ENCODE peak calls at places on chromosomes 6 and 20, in five cellular contexts. O is CD4-positive, alpha-beta T cell; I is cardiac fibroblast; L is ovary; M is neural progenitor cell. Z is an unnamed sample.

GRCh38 chr6:2877960-2878359 is 25.1 kb downstream of the SERPINB9 start:
- DNase-seq in L (no peak), I (no peak), M (no peak), O (no peak), Z (no peak)

GRCh38 chr6:16630035-16630643 is 131.1 kb downstream of the ATXN1 start:
- DNase-seq in M (no peak), L (no peak), I (no peak), O (no peak), Z (no peak)

GRCh38 chr6:22043284-22043962 is 253.4 kb downstream of the PRL start:
- DNase-seq in L (no peak), I (peak; percentile 72), M (no peak), O (no peak), Z (no peak)

GRCh38 chr6:42136508-42137191 is 5.8 kb downstream of the C6orf132 start:
- DNase-seq in O (no peak), L (no peak), M (peak; percentile 90), I (peak; percentile 41), Z (peak; percentile 30)

GRCh38 chr20:584375-585301 is 25.5 kb downstream of the TCF15 start:
- DNase-seq in L (no peak), M (no peak), I (no peak), O (no peak), Z (no peak)

GRCh38 chr20:49320460-49320859 is 42.6 kb upstream of the ZNFX1 start:
- DNase-seq in M (peak; percentile 74), I (peak; percentile 75), L (no peak), O (no peak), Z (peak; percentile 46)

GRCh38 chr6:82362868-82363267 is 749 bp upstream of the TPBG start:
- DNase-seq in L (no peak), I (peak; percentile 81), M (peak; percentile 76), O (no peak), Z (no peak)

GRCh38 chr20:5918856-5919633 is 31.3 kb downstream of the TRMT6 start:
- DNase-seq in I (peak; percentile 67), O (no peak), M (no peak), L (no peak), Z (no peak)

GRCh38 chr20:582204-582603 is 27.9 kb downstream of the TCF15 start:
- DNase-seq in M (no peak), I (no peak), O (no peak), L (no peak), Z (no peak)

GRCh38 chr6:47145212-47145611 is 103.1 kb upstream of the ADGRF1 start:
- DNase-seq in I (peak; percentile 43), O (no peak), M (no peak), L (no peak), Z (no peak)

GRCh38 chr6:43170452-43171283 is at the start of gene SRF:
- DNase-seq in M (peak; percentile 100), L (peak; percentile 100), I (peak; percentile 100), O (peak; percentile 97), Z (peak; percentile 99)
- TF ChIP-seq CTCF in M (no peak), L (peak; percentile 40), I (no peak), O (peak; percentile 24), Z (no peak)

DNA sequence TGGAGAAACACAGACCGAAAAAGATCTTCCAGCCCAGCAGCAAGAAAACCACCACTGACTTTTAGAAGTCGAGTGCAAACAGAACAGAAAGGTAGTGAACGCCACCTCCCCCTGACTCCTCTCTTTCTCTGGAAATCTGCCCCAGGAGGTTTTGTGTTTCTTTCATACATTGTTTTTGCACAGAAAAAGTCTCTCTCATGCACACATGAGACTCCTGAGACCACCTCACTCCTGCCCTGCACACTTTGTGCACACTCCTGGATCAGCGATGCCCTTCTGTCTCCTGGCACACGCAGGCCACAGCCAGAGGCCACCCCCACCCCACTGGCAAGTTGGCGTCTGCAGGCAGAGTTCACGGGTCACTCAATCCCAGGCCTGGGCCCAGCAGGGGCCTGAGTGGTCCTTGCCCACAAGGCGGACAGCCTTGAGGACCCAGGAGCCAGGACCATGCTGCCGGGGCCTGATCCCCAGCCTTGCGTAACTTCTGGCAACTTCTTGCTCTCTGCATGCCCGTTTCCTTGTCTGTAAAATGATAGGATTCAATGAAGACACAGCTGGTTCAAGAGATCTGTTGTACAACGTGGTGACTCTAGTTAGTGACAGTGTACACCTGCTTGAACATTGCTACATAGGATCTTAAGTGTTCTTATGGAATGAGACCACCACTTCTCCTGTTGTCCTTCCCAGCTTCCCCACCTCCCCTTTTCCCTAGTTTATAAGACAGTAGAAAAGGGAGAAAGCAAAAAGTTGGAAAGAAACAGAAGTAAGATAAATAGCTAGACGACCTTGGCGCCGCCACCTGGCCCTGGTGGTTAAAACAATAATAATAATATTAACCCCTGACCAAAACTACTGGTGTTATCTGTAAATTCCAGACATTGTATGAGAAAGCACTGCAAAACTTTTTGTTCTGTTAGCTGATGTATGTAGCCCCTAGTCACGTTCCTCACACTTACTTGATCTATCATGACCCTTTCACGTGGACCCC is 30.2 kb upstream of the CST7 start:
- DNase-seq in L (no peak), I (no peak), M (no peak), O (no peak), Z (no peak)
- TF ChIP-seq CTCF in L (no peak), I (no peak), M (no peak), O (no peak), Z (no peak)

GRCh38 chr6:84979541-84979940 is 215.1 kb upstream of the TBX18 start:
- DNase-seq in I (peak; percentile 82), L (no peak), M (no peak), O (no peak), Z (no peak)
- TF ChIP-seq CTCF in I (no peak), L (no peak), M (no peak), O (no peak), Z (no peak)

DNA sequence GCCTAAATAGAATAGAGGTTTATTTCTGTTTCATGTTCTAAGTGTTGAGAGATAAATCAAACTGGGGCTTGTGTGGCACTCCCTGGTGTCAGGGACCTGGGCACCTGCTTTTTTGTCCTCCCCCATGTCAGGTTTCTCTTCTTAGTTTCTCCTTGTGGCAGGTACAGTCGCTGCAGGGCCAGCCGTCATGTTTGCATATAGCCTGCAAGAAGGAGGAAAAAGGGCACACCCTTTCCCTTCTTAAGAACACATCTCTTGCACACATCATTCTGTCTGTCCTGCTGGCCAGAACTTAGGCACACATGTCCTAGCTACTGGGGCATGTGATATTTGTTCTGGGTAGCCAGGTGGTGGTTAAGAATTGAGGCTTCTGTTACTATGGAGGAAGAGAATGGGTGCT is 27.9 kb downstream of the CDC5L start:
- DNase-seq in M (no peak), L (no peak), I (no peak), O (no peak), Z (no peak)
- TF ChIP-seq CTCF in M (no peak), L (no peak), I (no peak), O (no peak), Z (no peak)

GRCh38 chr20:45890997-45891983 is at the start of the genes CTSA and NEURL2:
- DNase-seq in O (peak; percentile 64), I (peak; percentile 96), M (peak; percentile 87), L (peak; percentile 96), Z (peak; percentile 79)

GRCh38 chr20:45888681-45889080 is 1.3 kb upstream of the SPATA25 start:
- DNase-seq in M (no peak), L (no peak), O (no peak), I (no peak), Z (no peak)

GRCh38 chr20:45892049-45892816 is 1.1 kb downstream of the CTSA start:
- DNase-seq in I (peak; percentile 49), O (no peak), L (no peak), M (peak; percentile 24), Z (no peak)

GRCh38 chr20:45892828-45893500 is 1.8 kb downstream of the CTSA start:
- DNase-seq in I (no peak), M (no peak), L (no peak), O (no peak), Z (no peak)

DNA sequence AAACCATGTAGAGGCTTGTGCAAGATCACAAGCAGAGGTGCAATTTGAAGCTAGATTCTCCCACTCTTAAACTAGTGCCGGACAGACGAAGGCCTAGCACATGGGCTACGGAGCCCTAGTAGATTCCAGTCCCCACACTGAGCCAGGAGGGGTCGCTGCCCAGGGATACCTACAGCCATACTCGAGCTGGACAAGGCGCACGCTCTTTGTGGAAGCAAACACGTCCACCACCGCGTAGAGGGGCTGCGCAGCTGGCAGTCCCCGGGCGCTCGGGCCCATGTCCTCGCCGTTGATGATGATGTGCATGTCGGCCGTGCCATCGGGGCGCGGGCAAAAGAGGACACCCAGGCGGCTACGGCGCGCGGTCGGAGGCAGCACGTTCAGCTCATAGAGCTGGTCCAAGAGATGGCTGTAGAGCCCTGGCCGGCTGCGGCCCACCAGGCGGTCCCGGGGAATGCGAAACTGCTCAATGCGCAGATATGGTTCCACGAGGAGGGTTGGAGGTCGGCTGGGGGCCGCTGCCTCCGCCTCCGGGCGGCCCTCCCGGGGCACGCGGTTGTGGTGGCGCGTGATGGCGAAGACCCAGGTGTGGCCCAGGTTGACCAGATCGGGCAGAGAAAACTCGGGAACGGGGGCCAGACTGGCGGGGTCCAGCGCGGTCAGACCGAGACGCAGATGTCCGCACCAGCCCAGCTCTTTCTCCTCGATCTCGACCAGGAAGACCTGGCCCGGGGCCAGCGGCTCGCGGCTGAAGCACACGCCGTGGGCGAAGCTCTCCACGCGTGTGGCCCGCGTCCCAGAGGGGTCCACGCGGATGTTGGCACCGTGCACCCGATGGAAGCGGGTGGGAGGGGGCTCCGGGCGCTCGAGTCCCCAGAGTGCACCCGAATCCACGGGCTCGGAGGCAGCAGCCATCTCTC is 671 bp downstream of the NEURL2 start:
- DNase-seq in M (peak; percentile 92), O (no peak), L (peak; percentile 89), I (peak; percentile 87), Z (peak; percentile 87)
- TF ChIP-seq CTCF in M (peak; percentile 83), O (peak; percentile 54), L (peak; percentile 61), I (peak; percentile 66), Z (peak; percentile 59)

GRCh38 chr6:97969065-97969464 is 686.0 kb upstream of the MMS22L start:
- DNase-seq in L (no peak), M (no peak), O (no peak), I (no peak), Z (no peak)
- TF ChIP-seq CTCF in L (no peak), M (no peak), O (no peak), I (no peak), Z (no peak)

GRCh38 chr20:17320456-17320855 is 93.6 kb downstream of the PCSK2 start:
- DNase-seq in O (no peak), M (no peak), I (no peak), L (no peak), Z (no peak)

GRCh38 chr20:17327185-17327780 is 100.4 kb downstream of the PCSK2 start:
- DNase-seq in M (peak; percentile 22), I (no peak), L (no peak), O (no peak), Z (no peak)

GRCh38 chr20:17326096-17326495 is 99.3 kb downstream of the PCSK2 start:
- DNase-seq in M (no peak), I (no peak), L (no peak), O (no peak), Z (no peak)
- TF ChIP-seq CTCF in M (no peak), I (no peak), L (no peak), O (no peak), Z (no peak)

DNA sequence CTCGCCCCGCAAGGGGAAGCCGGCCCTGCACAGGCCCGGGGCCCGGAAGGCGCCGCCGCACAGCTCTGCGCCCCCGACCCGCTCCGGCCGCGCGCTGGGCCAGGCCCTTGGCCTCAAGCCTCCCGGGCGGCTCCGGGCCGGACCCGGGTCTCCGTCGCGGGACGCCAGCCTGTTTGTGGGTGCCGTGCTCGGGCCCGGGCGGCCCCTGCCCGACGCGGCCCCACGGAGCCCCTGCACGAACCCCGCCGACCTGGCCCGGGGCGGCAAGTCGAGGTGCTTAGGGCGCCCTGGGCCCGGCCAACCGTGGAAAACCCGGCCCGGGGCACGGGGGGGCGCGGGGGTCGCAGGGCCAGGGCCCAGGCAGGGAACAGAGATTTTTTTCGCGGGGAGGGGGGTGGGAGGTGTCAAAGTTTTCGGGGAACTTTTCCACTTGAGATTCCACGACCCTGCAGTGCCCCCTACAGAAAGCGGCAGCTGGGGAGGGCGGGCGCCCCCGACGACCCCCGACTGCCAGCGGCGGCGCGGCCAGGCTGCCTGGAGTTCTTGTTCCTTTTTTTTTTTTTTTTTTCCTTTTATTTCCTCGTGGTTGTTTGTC is 805 bp upstream of the STX16 start:
- DNase-seq in M (peak; percentile 55), I (no peak), O (no peak), L (peak; percentile 59), Z (peak; percentile 41)
- TF ChIP-seq CTCF in M (no peak), I (no peak), O (peak; percentile 87), L (no peak), Z (no peak)

Z was measured in endothelial cell.